ENCODE peak calls at places on chromosomes 13 and 19, in four cellular contexts. One of them, this sample, is unnamed.

GRCh38 chr13:43363156-43363918 is 340.0 kb downstream of the DNAJC15 start:
- DNase-seq in adrenal gland: no peak
- DNase-seq in neuronal stem cell: no peak
- DNase-seq in AG04450: peak; percentile 16
- DNase-seq in this sample: no peak

GRCh38 chr13:33303885-33304284 is 18.3 kb upstream of the STARD13 start:
- DNase-seq in adrenal gland: no peak
- DNase-seq in AG04450: no peak
- DNase-seq in neuronal stem cell: no peak
- DNase-seq in this sample: no peak

GRCh38 chr19:18009412-18010066 is 1.6 kb downstream of the ARRDC2 start:
- DNase-seq in adrenal gland: no peak
- DNase-seq in AG04450: no peak
- DNase-seq in neuronal stem cell: no peak
- DNase-seq in this sample: no peak

GRCh38 chr19:2550431-2551171 is 74.7 kb downstream of the GADD45B start:
- DNase-seq in AG04450: no peak
- DNase-seq in adrenal gland: no peak
- DNase-seq in neuronal stem cell: no peak
- DNase-seq in this sample: no peak

GRCh38 chr13:59546178-59546577 is 617.5 kb downstream of the DIAPH3 start:
- DNase-seq in AG04450: no peak
- DNase-seq in adrenal gland: no peak
- DNase-seq in neuronal stem cell: no peak
- DNase-seq in this sample: no peak

GRCh38 chr13:96822900-96823299 is 171.4 kb downstream of the OXGR1 start:
- DNase-seq in adrenal gland: no peak
- DNase-seq in AG04450: no peak
- DNase-seq in neuronal stem cell: no peak
- DNase-seq in this sample: no peak

GRCh38 chr13:42855416-42855815 is 74.0 kb downstream of the FAM216B start:
- DNase-seq in AG04450: no peak
- DNase-seq in adrenal gland: no peak
- DNase-seq in neuronal stem cell: no peak
- DNase-seq in this sample: no peak

GRCh38 chr19:41193420-41194156 is 569 bp downstream of the CYP2S1 start:
- DNase-seq in adrenal gland: no peak
- DNase-seq in AG04450: no peak
- DNase-seq in neuronal stem cell: no peak
- DNase-seq in this sample: no peak

GRCh38 chr13:113663934-113664333 is 3.1 kb upstream of the GRK1 start:
- DNase-seq in neuronal stem cell: no peak
- DNase-seq in AG04450: no peak
- DNase-seq in adrenal gland: peak; percentile 7
- DNase-seq in this sample: peak; percentile 56

GRCh38 chr19:55062735-55063491 is at the start of gene RDH13:
- DNase-seq in neuronal stem cell: peak; percentile 92
- DNase-seq in adrenal gland: peak; percentile 97
- DNase-seq in AG04450: peak; percentile 86
- DNase-seq in this sample: peak; percentile 96
- H3K4me3 ChIP-seq in neuronal stem cell: peak within 1 kb of the TSS; percentile 92
- H3K4me3 ChIP-seq in adrenal gland: peak within 1 kb of the TSS; percentile 84
- H3K4me3 ChIP-seq in AG04450: peak within 1 kb of the TSS; percentile 66
- H3K4me3 ChIP-seq in this sample: peak within 1 kb of the TSS; percentile 60

GRCh38 chr13:40772765-40773473 is 1.9 kb upstream of the MRPS31 start:
- DNase-seq in neuronal stem cell: no peak
- DNase-seq in adrenal gland: no peak
- DNase-seq in AG04450: no peak
- DNase-seq in this sample: no peak

GRCh38 chr13:40765602-40766001 is 5.4 kb downstream of the MRPS31 start:
- DNase-seq in neuronal stem cell: no peak
- DNase-seq in AG04450: no peak
- DNase-seq in adrenal gland: no peak
- DNase-seq in this sample: no peak

GRCh38 chr13:40770609-40770933 is 419 bp downstream of the MRPS31 start:
- DNase-seq in adrenal gland: no peak
- DNase-seq in neuronal stem cell: no peak
- DNase-seq in AG04450: no peak
- DNase-seq in this sample: no peak

GRCh38 chr13:40770934-40771618 is at the start of gene MRPS31:
- DNase-seq in neuronal stem cell: peak; percentile 91
- DNase-seq in AG04450: peak; percentile 86
- DNase-seq in adrenal gland: peak; percentile 97
- DNase-seq in this sample: peak; percentile 94

GRCh38 chr13:40769970-40770369 is 1.0 kb downstream of the MRPS31 start:
- DNase-seq in AG04450: no peak
- DNase-seq in adrenal gland: no peak
- DNase-seq in neuronal stem cell: no peak
- DNase-seq in this sample: no peak
- H3K4me3 ChIP-seq in AG04450: peak overlapping the region; percentile 98
- H3K4me3 ChIP-seq in adrenal gland: peak overlapping the region; percentile 66
- H3K4me3 ChIP-seq in neuronal stem cell: no peak overlapping the region
- H3K4me3 ChIP-seq in this sample: peak overlapping the region; percentile 61

GRCh38 chr19:58520257-58520599 is 618 bp upstream of the ZBTB45 start:
- DNase-seq in adrenal gland: no peak
- DNase-seq in AG04450: no peak
- DNase-seq in neuronal stem cell: no peak
- DNase-seq in this sample: no peak

GRCh38 chr19:58519355-58520256 is at the start of gene ZBTB45:
- DNase-seq in neuronal stem cell: peak; percentile 90
- DNase-seq in adrenal gland: peak; percentile 95
- DNase-seq in AG04450: peak; percentile 92
- DNase-seq in this sample: peak; percentile 94

GRCh38 chr19:58516964-58517833 is 2.4 kb downstream of the ZBTB45 start:
- DNase-seq in adrenal gland: no peak
- DNase-seq in neuronal stem cell: no peak
- DNase-seq in AG04450: no peak
- DNase-seq in this sample: no peak

GRCh38 chr19:58519087-58519354 is 589 bp downstream of the ZBTB45 start:
- DNase-seq in neuronal stem cell: peak; percentile 71
- DNase-seq in adrenal gland: peak; percentile 71
- DNase-seq in AG04450: no peak
- DNase-seq in this sample: no peak

GRCh38 chr19:58518261-58519086 is 1.1 kb downstream of the ZBTB45 start:
- DNase-seq in neuronal stem cell: no peak
- DNase-seq in adrenal gland: no peak
- DNase-seq in AG04450: no peak
- DNase-seq in this sample: no peak
- H3K4me3 ChIP-seq in neuronal stem cell: peak overlapping the region; percentile 89
- H3K4me3 ChIP-seq in adrenal gland: peak overlapping the region; percentile 82
- H3K4me3 ChIP-seq in AG04450: peak overlapping the region; percentile 89
- H3K4me3 ChIP-seq in this sample: peak overlapping the region; percentile 71

DNA sequence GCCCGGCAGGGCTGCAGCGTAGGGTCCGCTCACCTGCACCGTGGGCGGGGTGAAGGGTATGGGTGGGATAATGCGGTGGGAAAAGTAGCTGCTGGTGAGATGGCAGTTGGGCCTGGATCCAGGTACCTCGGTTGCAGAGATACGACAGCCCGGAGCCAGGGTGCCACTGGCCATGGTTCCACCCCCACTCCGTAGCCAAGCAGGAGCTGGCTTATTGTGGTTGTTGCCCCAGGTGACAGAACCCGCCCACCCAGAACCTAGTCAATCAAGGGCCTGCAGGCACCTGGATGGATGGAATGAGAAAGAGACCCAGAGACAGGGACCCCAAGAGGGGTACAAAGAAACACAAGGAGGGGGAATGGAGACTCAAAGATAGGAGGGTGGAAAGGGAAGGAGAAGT is 3.5 kb upstream of the LHB start:
- DNase-seq in adrenal gland: no peak
- DNase-seq in neuronal stem cell: no peak
- DNase-seq in AG04450: no peak
- DNase-seq in this sample: no peak
- H3K4me3 ChIP-seq in adrenal gland: no peak overlapping the region
- H3K4me3 ChIP-seq in neuronal stem cell: no peak overlapping the region
- H3K4me3 ChIP-seq in AG04450: no peak overlapping the region
- H3K4me3 ChIP-seq in this sample: no peak overlapping the region

GRCh38 chr19:54518844-54519243 is 16.2 kb downstream of the LAIR2 start:
- DNase-seq in adrenal gland: no peak
- DNase-seq in AG04450: no peak
- DNase-seq in neuronal stem cell: no peak
- DNase-seq in this sample: no peak

GRCh38 chr19:54521022-54521859 is 18.6 kb downstream of the LAIR2 start:
- DNase-seq in neuronal stem cell: no peak
- DNase-seq in adrenal gland: no peak
- DNase-seq in AG04450: no peak
- DNase-seq in this sample: no peak

GRCh38 chr19:54525636-54526035 is 23.0 kb downstream of the LAIR2 start:
- DNase-seq in AG04450: no peak
- DNase-seq in adrenal gland: no peak
- DNase-seq in neuronal stem cell: no peak
- DNase-seq in this sample: no peak

GRCh38 chr19:54523403-54523802 is 20.8 kb downstream of the LAIR2 start:
- DNase-seq in AG04450: no peak
- DNase-seq in adrenal gland: no peak
- DNase-seq in neuronal stem cell: no peak
- DNase-seq in this sample: no peak

GRCh38 chr19:54521860-54522513 is 19.4 kb downstream of the LAIR2 start:
- DNase-seq in adrenal gland: no peak
- DNase-seq in neuronal stem cell: no peak
- DNase-seq in AG04450: no peak
- DNase-seq in this sample: no peak
- H3K4me3 ChIP-seq in adrenal gland: no peak overlapping the region
- H3K4me3 ChIP-seq in neuronal stem cell: no peak overlapping the region
- H3K4me3 ChIP-seq in AG04450: no peak overlapping the region
- H3K4me3 ChIP-seq in this sample: no peak overlapping the region

DNA sequence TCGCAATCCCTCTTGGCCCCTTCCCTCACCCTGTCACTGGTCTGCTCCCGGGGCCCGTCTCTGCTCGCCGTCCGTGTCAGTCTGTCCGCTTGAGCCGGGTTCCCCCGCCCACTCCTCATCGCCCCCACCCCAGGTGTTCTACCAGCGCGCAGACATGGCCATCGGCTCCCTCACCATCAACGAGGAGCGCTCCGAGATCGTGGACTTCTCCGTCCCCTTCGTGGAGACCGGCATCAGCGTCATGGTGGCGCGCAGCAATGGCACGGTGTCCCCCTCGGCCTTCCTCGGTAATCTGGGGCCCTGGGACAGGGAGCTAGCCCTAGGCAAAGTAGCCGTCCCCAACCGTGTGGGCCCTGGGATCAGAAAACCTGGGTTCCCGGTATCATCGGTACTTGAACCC is 22.4 kb downstream of the GRIN2D start:
- DNase-seq in AG04450: no peak
- DNase-seq in neuronal stem cell: no peak
- DNase-seq in adrenal gland: no peak
- DNase-seq in this sample: no peak
- H3K4me3 ChIP-seq in AG04450: no peak overlapping the region
- H3K4me3 ChIP-seq in neuronal stem cell: no peak overlapping the region
- H3K4me3 ChIP-seq in adrenal gland: peak overlapping the region; percentile 23
- H3K4me3 ChIP-seq in this sample: no peak overlapping the region

This sample was measured in SJSA1.